ENCODE peak calls at places on chromosomes 7 and 10, in four cellular contexts. H, L, T and E are unnamed samples.

GRCh38 chr7:101691822-101692384 is 62.8 kb upstream of the MYL10 start:
- DNase-seq in H (peak), T (no peak), L (no peak), E (no peak)

GRCh38 chr7:94700926-94701554 is 45.1 kb upstream of the SGCE start:
- DNase-seq in H (no peak), L (no peak), T (no peak), E (no peak)

GRCh38 chr10:13018171-13018570 is 16.7 kb upstream of the CCDC3 start:
- DNase-seq in H (no peak), L (no peak), T (no peak), E (no peak)

GRCh38 chr7:115680921-115681320 is 349.6 kb downstream of the TFEC start:
- DNase-seq in H (no peak), L (no peak), T (no peak), E (no peak)

GRCh38 chr7:76262683-76263402 is 39.6 kb upstream of the HSPB1 start:
- DNase-seq in L (no peak), T (no peak), H (peak), E (peak)

GRCh38 chr10:103192089-103192450 is 1.0 kb downstream of the NT5C2 start:
- DNase-seq in L (no peak), T (no peak), H (no peak), E (no peak)

GRCh38 chr7:28329616-28330373 is 82.5 kb upstream of the CREB5 start:
- DNase-seq in L (no peak), H (no peak), T (no peak), E (peak)

GRCh38 chr7:141001561-141001960 is 13.2 kb downstream of the MRPS33 start:
- DNase-seq in T (no peak), H (no peak), L (no peak), E (no peak)